ENCODE peak calls at places on chromosomes 7 and 10, in five cellular contexts. P, G, B, V and R are unnamed samples.

GRCh38 chr7:3835102-3835501 is 534.0 kb downstream of the SDK1 start:
- DNase-seq in G (no peak), B (peak), P (no peak), V (no peak), R (no peak)

GRCh38 chr7:86214734-86215133 is 429.0 kb upstream of the GRM3 start:
- DNase-seq in G (no peak), B (no peak), V (peak), P (no peak), R (no peak)

GRCh38 chr7:95737828-95738505 is 34.4 kb upstream of the DYNC1I1 start:
- DNase-seq in V (no peak), P (no peak), G (no peak), B (peak), R (no peak)

GRCh38 chr7:754531-755420 is 27.7 kb upstream of the PRKAR1B start:
- DNase-seq in B (no peak), V (no peak), P (no peak), G (no peak), R (no peak)

GRCh38 chr10:86110156-86110786 is 256.3 kb downstream of the GRID1 start:
- DNase-seq in V (no peak), G (no peak), B (no peak), P (no peak), R (no peak)

GRCh38 chr7:25663877-25664276 is 435.6 kb upstream of the NPVF start:
- DNase-seq in P (no peak), G (no peak), V (no peak), B (no peak), R (no peak)

GRCh38 chr7:8042796-8043535 is 74.4 kb downstream of the GLCCI1 start:
- DNase-seq in P (no peak), V (no peak), G (no peak), B (no peak), R (no peak)

GRCh38 chr7:78197447-78197846 is 398.9 kb downstream of the PHTF2 start:
- DNase-seq in P (no peak), B (no peak), V (no peak), G (no peak), R (peak)

GRCh38 chr7:68238204-68238805 is 1241.7 kb downstream of the TYW1 start:
- DNase-seq in V (no peak), B (peak), P (peak), G (no peak), R (no peak)

GRCh38 chr7:1093916-1094508 is 6.1 kb downstream of the GPER1 start:
- DNase-seq in V (no peak), B (no peak), G (no peak), P (no peak), R (no peak)

GRCh38 chr7:55365103-55365679 is at the start of gene LANCL2:
- DNase-seq in B (peak), V (no peak), G (no peak), P (no peak), R (peak)

GRCh38 chr7:38068461-38068860 is 109.6 kb upstream of the STARD3NL start:
- DNase-seq in P (no peak), G (no peak), V (no peak), B (no peak), R (no peak)

GRCh38 chr7:73931502-73931901 is 70.5 kb downstream of the TMEM270 start:
- DNase-seq in P (no peak), G (no peak), B (no peak), V (no peak), R (no peak)

GRCh38 chr10:101331960-101332359 is 22.0 kb upstream of the BTRC start:
- DNase-seq in V (no peak), P (no peak), B (peak), G (no peak), R (peak)

GRCh38 chr7:27143022-27143949 is at the start of gene HOXA5:
- DNase-seq in V (peak), B (no peak), P (no peak), G (no peak), R (no peak)

GRCh38 chr7:127983804-127984332 is 47.4 kb downstream of the LRRC4 start:
- DNase-seq in B (peak), V (no peak), P (peak), G (no peak), R (peak)

GRCh38 chr10:103117247-103117646 is 75.8 kb downstream of the NT5C2 start:
- DNase-seq in B (no peak), P (no peak), V (no peak), G (no peak), R (no peak)

GRCh38 chr7:50962962-50963374 is 180.3 kb upstream of the GRB10 start:
- DNase-seq in G (peak), B (peak), V (no peak), P (peak), R (peak)

GRCh38 chr7:93902777-93903423 is 3.5 kb upstream of the GNGT1 start:
- DNase-seq in B (peak), P (peak), V (peak), G (peak), R (peak)

GRCh38 chr7:35353481-35353880 is 99.6 kb upstream of the TBX20 start:
- DNase-seq in B (no peak), G (no peak), V (no peak), P (no peak), R (no peak)

GRCh38 chr7:76392531-76393115 is 16.9 kb downstream of the SSC4D start:
- DNase-seq in V (no peak), P (no peak), G (no peak), B (no peak), R (no peak)

GRCh38 chr10:71771821-71772617 is 1.3 kb downstream of the VSIR start:
- DNase-seq in P (peak), B (peak), V (no peak), G (peak), R (peak)

GRCh38 chr7:69903410-69903809 is 305.1 kb downstream of the AUTS2 start:
- DNase-seq in P (no peak), V (no peak), G (no peak), B (no peak), R (peak)

GRCh38 chr10:97761331-97761865 is 10.4 kb downstream of the SFRP5 start:
- DNase-seq in V (no peak), G (no peak), P (no peak), B (no peak), R (no peak)

GRCh38 chr7:46139079-46139478 is 218.0 kb upstream of the IGFBP3 start:
- DNase-seq in B (peak), G (no peak), P (peak), V (no peak), R (peak)

GRCh38 chr10:28242560-28243204 is 60.2 kb downstream of the MPP7 start:
- DNase-seq in P (no peak), B (no peak), G (no peak), V (peak), R (no peak)

GRCh38 chr10:11245095-11245479 is 227.4 kb downstream of the CELF2 start:
- DNase-seq in B (no peak), G (no peak), V (peak), P (no peak), R (no peak)

GRCh38 chr10:63083904-63084689 is 49.0 kb upstream of the NRBF2 start:
- DNase-seq in G (peak), V (peak), P (peak), B (peak), R (peak)

GRCh38 chr10:131677671-131678070 is 223.1 kb upstream of the PPP2R2D start:
- DNase-seq in B (no peak), P (peak), G (no peak), V (no peak), R (no peak)

GRCh38 chr10:42963302-42963701 is 113.6 kb upstream of the RET start:
- DNase-seq in V (no peak), G (no peak), P (no peak), B (no peak), R (no peak)

GRCh38 chr7:42319631-42320030 is 82.6 kb upstream of the GLI3 start:
- DNase-seq in G (no peak), B (peak), V (no peak), P (no peak), R (peak)

GRCh38 chr7:93910076-93910994 is 4.0 kb downstream of the GNGT1 start:
- DNase-seq in P (no peak), B (peak), G (no peak), V (no peak), R (peak)

GRCh38 chr7:155544485-155544884 is 1.9 kb downstream of the CNPY1 start:
- DNase-seq in B (no peak), G (no peak), V (no peak), P (no peak), R (no peak)

GRCh38 chr7:63900394-63901203 is 98.0 kb upstream of the ZNF722 start:
- DNase-seq in G (no peak), P (no peak), V (no peak), B (peak), R (peak)

GRCh38 chr7:2014391-2015241 is 218.1 kb downstream of the MAD1L1 start:
- DNase-seq in B (no peak), P (no peak), G (no peak), V (no peak), R (no peak)

DNA sequence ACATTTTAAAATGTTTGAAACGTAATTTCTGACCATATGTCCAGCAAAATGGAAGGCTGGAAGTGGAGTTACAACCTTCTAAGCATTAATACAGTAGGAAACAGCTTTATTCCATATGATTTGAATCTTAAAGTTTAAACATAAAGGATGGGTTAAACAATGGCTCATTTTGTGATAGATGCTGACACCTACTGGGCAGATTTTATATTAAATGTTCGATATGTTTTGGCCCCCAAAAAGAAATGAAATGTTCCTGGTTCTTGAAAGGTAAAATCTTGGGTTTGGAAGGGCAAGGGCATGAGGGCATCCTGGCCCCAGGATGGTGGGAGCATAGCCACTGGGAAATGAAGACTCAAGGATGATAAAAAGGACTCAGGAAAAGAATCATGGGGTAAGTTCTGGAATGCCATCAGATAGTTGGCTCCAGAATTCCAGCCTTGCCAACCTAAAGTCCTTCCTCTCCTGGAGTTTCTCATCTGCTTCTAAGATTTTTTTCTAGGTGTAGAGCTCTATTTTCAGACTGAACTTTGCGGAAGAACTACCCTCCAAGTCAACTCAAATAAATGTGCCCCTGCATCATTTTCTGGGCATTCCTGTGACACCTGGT is 34.6 kb upstream of the SLC35G1 start:
- DNase-seq in P (no peak), V (peak), G (peak), B (peak), R (peak)
- TF ChIP-seq EZH2phosphoT487 in P (no peak), V (no peak), G (no peak), B (no peak), R (no peak)

GRCh38 chr10:78038105-78038504 is 4.4 kb downstream of the RPS24 start:
- DNase-seq in P (no peak), V (no peak), B (peak), G (no peak), R (peak)
- TF ChIP-seq EZH2phosphoT487 in P (no peak), V (no peak), B (no peak), G (no peak), R (no peak)

DNA sequence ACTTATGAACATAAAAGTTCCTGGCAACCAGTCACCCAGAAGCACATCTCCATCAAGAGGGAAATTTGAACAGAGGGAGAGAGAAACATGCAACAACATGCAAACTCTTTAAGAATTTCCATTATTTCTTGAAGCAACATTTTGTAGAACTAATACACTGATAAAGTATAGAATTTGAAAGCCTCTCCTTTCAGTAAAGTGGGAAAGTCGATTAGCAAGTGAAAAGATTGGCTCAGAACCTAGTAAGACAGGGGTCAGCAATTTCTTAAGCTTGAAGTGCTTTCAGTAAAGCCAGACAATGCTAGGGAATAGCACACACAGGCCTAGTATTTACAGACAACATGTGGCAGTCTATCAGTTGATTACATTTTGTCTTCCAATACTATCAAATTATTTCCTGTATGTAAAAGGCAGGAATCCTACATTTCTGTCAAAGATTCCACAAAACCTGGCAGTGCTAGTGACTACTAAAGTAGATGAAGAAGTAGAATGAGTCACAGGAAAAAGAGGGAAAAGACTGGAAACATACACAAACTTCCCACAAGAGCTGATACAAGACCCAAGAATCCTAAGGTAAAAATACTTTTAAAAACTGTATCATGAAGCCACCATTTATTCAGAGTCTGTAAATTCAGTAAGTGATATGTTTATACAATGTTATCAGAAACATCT is 25.2 kb downstream of the DNAJC1 start:
- DNase-seq in B (peak), G (no peak), P (no peak), V (no peak), R (peak)
- TF ChIP-seq EZH2phosphoT487 in B (no peak), G (no peak), P (no peak), V (no peak), R (no peak)

GRCh38 chr7:114255404-114255841 is 159.2 kb upstream of the FOXP2 start:
- DNase-seq in P (no peak), V (no peak), G (no peak), B (no peak), R (no peak)
- TF ChIP-seq EZH2phosphoT487 in P (no peak), V (no peak), G (no peak), B (no peak), R (no peak)

DNA sequence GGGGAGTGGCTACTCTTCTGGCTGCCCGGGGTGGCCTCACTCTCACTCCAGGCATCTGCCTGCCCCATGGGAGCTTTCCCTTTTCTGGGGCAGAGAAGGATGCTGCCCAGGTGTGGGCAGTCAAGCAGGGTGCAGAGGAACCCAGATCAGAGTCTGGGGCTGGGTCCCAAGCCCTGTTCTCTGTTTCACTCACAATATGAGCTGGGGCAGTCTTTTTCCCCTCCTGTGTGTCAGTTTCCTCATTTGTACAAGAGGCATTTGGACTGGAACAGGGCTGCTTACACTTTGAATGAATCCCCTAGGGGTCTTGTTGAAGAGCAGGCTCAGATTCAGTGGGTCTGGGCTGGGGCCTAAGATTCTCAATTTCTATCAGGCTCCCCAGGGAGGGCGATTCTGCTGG is 38.4 kb upstream of the AQP1 start:
- DNase-seq in B (no peak), V (no peak), G (no peak), P (no peak), R (no peak)
- TF ChIP-seq EZH2phosphoT487 in B (no peak), V (no peak), G (no peak), P (no peak), R (no peak)

GRCh38 chr10:62062028-62062427 is 160.5 kb downstream of the ARID5B start:
- DNase-seq in G (no peak), P (no peak), V (no peak), B (no peak), R (no peak)

GRCh38 chr10:62067560-62067959 is 166.1 kb downstream of the ARID5B start:
- DNase-seq in G (no peak), B (no peak), P (no peak), V (no peak), R (no peak)

GRCh38 chr10:62062752-62063512 is 161.4 kb downstream of the ARID5B start:
- DNase-seq in V (no peak), B (no peak), P (no peak), G (no peak), R (peak)

GRCh38 chr10:62059424-62059913 is 158.0 kb downstream of the ARID5B start:
- DNase-seq in V (no peak), B (no peak), G (no peak), P (no peak), R (no peak)

GRCh38 chr10:62063795-62064472 is 162.4 kb downstream of the ARID5B start:
- DNase-seq in V (no peak), B (no peak), P (no peak), G (no peak), R (peak)
- TF ChIP-seq EZH2phosphoT487 in V (no peak), B (no peak), P (no peak), G (no peak), R (no peak)

GRCh38 chr10:490256-490655 is 199.2 kb downstream of the DIP2C start:
- DNase-seq in B (no peak), V (no peak), G (no peak), P (no peak), R (peak)
- TF ChIP-seq EZH2phosphoT487 in B (no peak), V (no peak), G (no peak), P (no peak), R (no peak)

DNA sequence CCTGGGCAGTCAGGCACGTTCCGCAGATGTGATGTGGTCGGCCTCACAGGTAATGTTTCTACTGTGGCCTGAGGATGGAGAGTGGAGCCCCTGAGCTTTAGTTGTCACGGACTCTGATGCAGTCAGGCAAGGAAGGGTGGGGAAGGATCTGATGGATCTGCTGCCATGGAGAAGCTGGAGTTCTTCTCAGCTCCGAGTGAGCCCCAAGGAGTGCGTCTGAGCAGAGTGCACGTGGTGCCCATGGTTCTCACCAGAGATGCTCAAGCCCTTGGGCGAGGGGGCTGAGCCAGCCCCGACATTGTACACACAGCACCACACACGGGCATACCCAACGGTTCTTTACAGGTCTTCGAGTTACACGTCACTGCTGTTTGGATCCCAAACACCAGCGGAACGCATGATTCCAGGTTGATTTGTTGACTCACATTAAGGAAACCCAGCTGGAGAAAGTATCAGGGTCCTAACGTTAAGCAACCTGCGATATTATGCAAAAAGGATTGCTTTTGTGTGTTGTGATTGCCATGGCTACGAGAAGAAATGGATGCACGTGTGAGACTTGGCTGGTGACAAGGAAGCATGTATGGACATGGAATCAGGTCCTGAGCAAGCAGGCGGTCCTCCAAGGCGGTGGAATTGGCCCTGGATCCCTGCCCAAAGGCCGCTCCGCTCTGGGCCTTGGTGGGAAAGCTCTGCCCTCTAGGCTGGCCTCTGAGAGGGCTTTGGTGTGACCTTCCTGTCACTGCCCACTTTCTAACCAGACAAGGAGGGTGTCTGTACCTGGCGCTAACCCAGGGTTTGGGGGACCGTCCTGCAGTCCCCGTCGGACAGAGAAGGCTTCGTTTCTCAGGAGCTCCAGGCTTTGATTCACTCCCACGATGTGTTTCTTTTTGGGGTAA is 192.2 kb downstream of the EBF3 start:
- DNase-seq in P (no peak), V (no peak), G (no peak), B (no peak), R (no peak)
- TF ChIP-seq EZH2phosphoT487 in P (no peak), V (no peak), G (no peak), B (no peak), R (no peak)